ENCODE peak calls at places on chromosomes 16 and 17, in ten cellular contexts. Z, X, N, S, H, C, D, I, G and E are unnamed samples.

GRCh38 chr17:48502901-48503300 is 27.9 kb downstream of the HOXB1 start:
- DNase-seq in Z (no peak), H (no peak), G (no peak), N (no peak), I (no peak), X (no peak), S (no peak), C (no peak), D (no peak), E (no peak)

GRCh38 chr17:43931062-43931571 is 11.2 kb downstream of the PPY start:
- DNase-seq in N (no peak), D (no peak), I (no peak), Z (no peak), H (peak; percentile 86), S (no peak), X (peak; percentile 94), C (peak; percentile 85), G (no peak), E (no peak)

GRCh38 chr16:31876955-31877828 is 3.6 kb downstream of the ZNF267 start:
- DNase-seq in C (no peak), N (peak; percentile 98), S (no peak), Z (no peak), X (no peak), H (no peak), D (no peak), I (no peak), G (peak; percentile 26), E (peak; percentile 81)

GRCh38 chr16:2712063-2712441 is 8.0 kb downstream of the PRSS27 start:
- DNase-seq in D (no peak), G (no peak), Z (no peak), I (no peak), H (no peak), S (no peak), X (no peak), N (no peak), C (no peak), E (no peak)

GRCh38 chr16:9102379-9102778 is 10.9 kb downstream of the HAPSTR1 start:
- DNase-seq in N (peak; percentile 76), C (no peak), S (peak; percentile 61), Z (peak; percentile 55), D (no peak), X (no peak), G (no peak), H (no peak), I (no peak), E (peak; percentile 54)

GRCh38 chr17:3594976-3595375 is 14.2 kb downstream of the TRPV1 start:
- DNase-seq in C (no peak), G (no peak), N (no peak), H (no peak), I (no peak), S (no peak), Z (no peak), X (no peak), D (no peak), E (no peak)

GRCh38 chr16:20203277-20203676 is 124.0 kb downstream of the GP2 start:
- DNase-seq in G (no peak), I (no peak), D (no peak), C (no peak), S (no peak), Z (no peak), H (no peak), X (no peak), N (no peak), E (no peak)

GRCh38 chr17:21284319-21285163 is at the start of gene MAP2K3:
- DNase-seq in I (peak; percentile 98), G (peak; percentile 94), H (peak; percentile 100), X (peak; percentile 99), N (peak; percentile 97), C (peak; percentile 100), S (peak; percentile 99), Z (peak; percentile 100), D (peak; percentile 100), E (peak; percentile 99)

GRCh38 chr17:78383725-78384471 is 5.4 kb downstream of the PGS1 start:
- DNase-seq in I (peak; percentile 95), C (peak; percentile 88), X (peak; percentile 45), G (no peak), D (peak; percentile 90), N (peak; percentile 97), H (peak; percentile 67), Z (peak; percentile 73), S (peak; percentile 81), E (peak; percentile 97)

GRCh38 chr17:28900986-28901726 is 1.7 kb downstream of the DHRS13 start:
- DNase-seq in X (no peak), H (no peak), N (no peak), I (no peak), S (no peak), C (no peak), D (peak; percentile 56), G (no peak), Z (no peak), E (no peak)

GRCh38 chr17:41013181-41013580 is 4.3 kb upstream of the KRTAP3-1 start:
- DNase-seq in C (no peak), Z (no peak), G (no peak), N (peak; percentile 16), D (no peak), H (no peak), X (no peak), I (no peak), S (no peak), E (no peak)

GRCh38 chr16:49494386-49495150 is 121.0 kb downstream of the C16orf78 start:
- DNase-seq in X (no peak), Z (no peak), C (no peak), G (no peak), H (no peak), D (peak; percentile 50), N (no peak), I (no peak), S (no peak), E (no peak)

GRCh38 chr17:78900816-78901215 is 2.2 kb downstream of the CEP295NL start:
- DNase-seq in X (no peak), G (no peak), C (no peak), S (no peak), D (no peak), Z (no peak), H (no peak), I (no peak), N (no peak), E (no peak)

GRCh38 chr16:87361916-87362619 is 21.5 kb downstream of the FBXO31 start:
- DNase-seq in Z (no peak), H (no peak), D (no peak), G (no peak), N (no peak), C (no peak), S (no peak), I (no peak), X (no peak), E (no peak)

GRCh38 chr16:4344659-4345438 is 6.3 kb downstream of the PAM16 start:
- DNase-seq in I (no peak), S (no peak), D (no peak), G (no peak), N (no peak), H (no peak), X (no peak), C (no peak), Z (no peak), E (no peak)

GRCh38 chr17:55386931-55387330 is 34.7 kb downstream of the MMD start:
- DNase-seq in X (no peak), G (no peak), N (peak; percentile 8), C (no peak), H (no peak), I (no peak), S (no peak), Z (no peak), D (no peak), E (no peak)

GRCh38 chr16:23375643-23376042 is 73.5 kb downstream of the SCNN1B start:
- DNase-seq in N (no peak), D (no peak), I (no peak), Z (no peak), G (no peak), H (no peak), C (no peak), S (no peak), X (no peak), E (no peak)

DNA sequence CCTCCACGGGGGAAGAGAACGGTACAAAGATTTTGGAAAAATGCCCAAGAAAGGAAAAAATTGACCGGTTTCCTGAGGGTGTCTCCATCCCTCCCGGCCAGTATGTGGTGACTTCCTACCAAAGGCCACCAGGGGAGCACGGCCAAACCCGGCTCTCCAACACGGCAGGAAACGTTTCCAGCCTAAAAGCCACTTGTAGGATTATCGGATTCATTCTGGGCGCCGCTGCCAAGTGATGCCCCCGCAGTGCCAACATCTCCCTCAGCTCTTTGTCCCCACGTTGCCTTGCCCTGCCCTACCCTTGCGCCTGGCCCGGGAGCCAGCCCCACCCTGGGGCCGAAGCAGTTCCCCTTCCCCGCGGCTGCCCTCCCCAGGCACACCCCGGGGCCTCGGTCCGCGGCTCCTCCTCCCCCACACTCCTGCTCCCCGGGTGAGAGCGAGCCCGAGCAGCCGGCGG is 713 bp downstream of the CRK start:
- DNase-seq in X (peak; percentile 68), H (peak; percentile 68), C (peak; percentile 84), N (peak; percentile 50), G (no peak), S (peak; percentile 70), I (peak; percentile 61), Z (peak; percentile 63), D (peak; percentile 86), E (peak; percentile 80)
- H3K4me1 ChIP-seq in X (peaks cover 16% of the 10 kb centered on the region), H (peaks cover 26% of the 10 kb centered on the region), C (peaks cover 35% of the 10 kb centered on the region), N (peaks cover 12% of the 10 kb centered on the region), G (peaks cover 16% of the 10 kb centered on the region), S (peaks cover 4% of the 10 kb centered on the region), I (peaks cover 24% of the 10 kb centered on the region), Z (peaks cover 21% of the 10 kb centered on the region), D (peaks cover 36% of the 10 kb centered on the region), E (peaks cover 16% of the 10 kb centered on the region)

GRCh38 chr17:39365872-39366271 is 35.6 kb downstream of the FBXL20 start:
- DNase-seq in C (no peak), S (no peak), Z (no peak), D (no peak), I (no peak), G (no peak), H (no peak), X (no peak), N (no peak), E (no peak)
- H3K4me3 ChIP-seq in C (no peak overlapping the region), S (no peak overlapping the region), Z (no peak overlapping the region), D (no peak overlapping the region), I (peak overlapping the region; percentile 59), G (no peak overlapping the region), H (no peak overlapping the region), X (no peak overlapping the region), N (no peak overlapping the region), E (no peak overlapping the region)

GRCh38 chr16:15592324-15592723 is 50.6 kb downstream of the MARF1 start:
- DNase-seq in N (no peak), Z (peak; percentile 40), I (no peak), D (no peak), S (no peak), H (peak; percentile 27), X (no peak), G (no peak), C (no peak), E (no peak)
- H3K36me3 ChIP-seq in N (peaks cover 12% of the 10 kb centered on the region), Z (peaks cover 24% of the 10 kb centered on the region), I (peaks cover 15% of the 10 kb centered on the region), D (peaks cover 39% of the 10 kb centered on the region), S (peaks cover 6% of the 10 kb centered on the region), H (no peaks in the 10 kb centered on the region), X (no peaks in the 10 kb centered on the region), G (peaks cover 32% of the 10 kb centered on the region), C (peaks cover 6% of the 10 kb centered on the region), E (peaks cover 36% of the 10 kb centered on the region)

DNA sequence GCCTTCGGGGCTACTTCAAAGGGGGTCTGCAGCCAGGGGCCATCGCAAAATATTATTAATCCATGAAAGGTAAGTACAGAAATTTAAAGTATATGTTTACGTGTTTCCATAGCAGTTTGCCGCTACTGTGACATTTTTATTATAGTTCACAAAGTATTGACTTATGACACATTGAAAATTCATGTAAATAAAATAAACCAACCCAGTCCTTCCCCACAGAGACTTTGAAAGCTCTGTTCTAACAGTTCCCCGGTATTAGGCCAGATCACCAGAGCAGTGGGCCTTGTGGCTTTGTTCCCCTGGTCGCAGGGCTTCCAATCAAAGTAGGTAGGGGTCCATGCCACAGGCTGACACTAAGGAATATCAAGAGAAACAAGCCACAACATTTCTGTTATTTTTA is 13.9 kb downstream of the KIAA0753 start:
- DNase-seq in D (no peak), X (no peak), G (no peak), H (no peak), I (no peak), N (no peak), C (no peak), Z (no peak), S (no peak), E (peak; percentile 30)
- H3K4me1 ChIP-seq in D (no peaks in the 10 kb centered on the region), X (no peaks in the 10 kb centered on the region), G (no peaks in the 10 kb centered on the region), H (no peaks in the 10 kb centered on the region), I (no peaks in the 10 kb centered on the region), N (peaks cover 5% of the 10 kb centered on the region), C (peaks cover 2% of the 10 kb centered on the region), Z (no peaks in the 10 kb centered on the region), S (no peaks in the 10 kb centered on the region), E (peaks cover 30% of the 10 kb centered on the region)